ENCODE peak calls at places on chromosomes 6 and 20, in four cellular contexts. W is transverse colon, V is K562, I is suprapubic skin. H is an unnamed sample.

GRCh38 chr6:43980004-43980795 is 147.1 kb downstream of the MRPL14 start:
- DNase-seq in W (no peak), V (no peak), I (peak), H (no peak)

GRCh38 chr20:2005831-2006426 is 12.1 kb upstream of the PDYN start:
- DNase-seq in I (peak), W (peak), V (peak), H (peak)

GRCh38 chr6:95690328-95690727 is 113.0 kb downstream of the MANEA start:
- DNase-seq in W (no peak), I (no peak), V (no peak), H (no peak)

GRCh38 chr20:17622851-17623508 is 53.1 kb downstream of the DSTN start:
- DNase-seq in I (peak), W (no peak), V (no peak), H (peak)

GRCh38 chr20:14523090-14523489 is 185.7 kb upstream of the FLRT3 start:
- DNase-seq in V (no peak), W (no peak), I (no peak), H (no peak)

GRCh38 chr6:37261198-37261597 is 3.3 kb upstream of the TMEM217 start:
- DNase-seq in W (no peak), I (no peak), V (no peak), H (no peak)

GRCh38 chr6:129671442-129672344 is 38.3 kb downstream of the ARHGAP18 start:
- DNase-seq in I (no peak), W (peak), V (peak), H (peak)

GRCh38 chr6:162621246-162621645 is 106.3 kb downstream of the PRKN start:
- DNase-seq in I (no peak), W (no peak), V (no peak), H (no peak)

GRCh38 chr6:33991610-33992009 is 154.3 kb downstream of the GRM4 start:
- DNase-seq in V (no peak), W (no peak), I (no peak), H (no peak)

GRCh38 chr6:52736145-52736544 is 27.1 kb downstream of the GSTA2 start:
- DNase-seq in I (no peak), V (no peak), W (no peak), H (no peak)

GRCh38 chr20:32972181-32973076 is 31.8 kb downstream of the SUN5 start:
- DNase-seq in I (peak), W (peak), V (peak), H (peak)

GRCh38 chr6:3659748-3660147 is 91.8 kb downstream of the PXDC1 start:
- DNase-seq in I (no peak), V (no peak), W (no peak), H (no peak)

GRCh38 chr6:40879169-40879568 is 159.9 kb downstream of the UNC5CL start:
- DNase-seq in I (no peak), W (no peak), V (no peak), H (no peak)
- H3K27ac ChIP-seq in I (no peak), W (no peak), V (no peak), H (no peak)

DNA sequence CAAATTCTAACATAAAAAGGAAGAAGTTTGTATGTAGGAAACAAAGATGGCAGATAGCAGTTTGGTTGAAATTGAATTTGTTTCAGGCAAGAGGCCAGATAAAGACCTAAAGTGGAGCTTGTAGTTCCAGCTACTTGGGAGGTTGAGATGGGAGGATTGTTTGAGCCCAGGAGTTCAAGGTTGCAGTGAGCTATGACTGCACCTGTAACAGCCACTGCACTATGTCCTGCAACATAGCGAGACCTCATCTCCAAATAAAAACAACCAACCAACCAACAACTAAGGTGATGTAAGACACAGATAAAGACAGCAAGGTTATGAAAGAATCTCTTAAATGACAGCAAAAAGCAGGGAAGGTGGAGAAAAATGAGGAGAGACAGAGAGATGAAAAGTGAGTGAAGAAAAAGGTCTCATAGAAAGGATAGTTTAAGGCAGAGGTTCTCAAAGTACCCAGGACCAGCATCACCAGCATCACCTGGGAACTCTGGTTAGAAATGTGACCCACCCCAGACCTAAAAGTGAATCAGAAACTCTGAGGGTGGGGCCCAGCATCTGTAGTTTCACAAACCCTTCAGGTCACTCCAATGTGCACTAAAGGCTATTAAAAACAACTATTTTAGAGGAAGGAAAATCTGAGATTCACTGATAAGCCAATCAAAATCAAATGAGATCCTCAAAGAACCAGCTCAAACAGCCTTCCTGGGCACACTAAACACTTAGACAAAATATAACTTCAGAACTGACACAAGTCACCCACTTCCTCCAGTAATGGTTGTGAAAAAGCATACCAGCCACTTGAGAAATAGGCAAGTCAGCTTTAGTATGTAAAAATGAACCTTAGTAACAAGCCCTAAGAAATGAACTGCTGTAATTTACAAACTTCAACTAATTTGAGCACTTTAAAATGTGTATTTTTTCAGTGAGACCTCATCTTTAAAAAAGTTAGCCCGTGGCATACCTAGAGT is 57.6 kb downstream of the FAM184A start:
- DNase-seq in V (no peak), I (no peak), W (no peak), H (no peak)
- TF ChIP-seq POLR2AphosphoS5 in V (no peak), I (no peak), W (no peak), H (no peak)

GRCh38 chr6:152094276-152094675 is 286.8 kb downstream of the ESR1 start:
- DNase-seq in V (no peak), W (no peak), I (no peak), H (no peak)
- H3K27ac ChIP-seq in V (no peak), W (no peak), I (no peak), H (no peak)

GRCh38 chr20:61449057-61449456 is 197.0 kb downstream of the CDH4 start:
- DNase-seq in V (no peak), I (no peak), W (no peak), H (no peak)
- TF ChIP-seq POLR2AphosphoS5 in V (no peak), I (no peak), W (no peak), H (peak)

GRCh38 chr6:107504655-107505054 is 14.7 kb downstream of the SOBP start:
- DNase-seq in V (no peak), W (no peak), I (no peak), H (no peak)
- H3K27ac ChIP-seq in V (no peak), W (no peak), I (no peak), H (no peak)

DNA sequence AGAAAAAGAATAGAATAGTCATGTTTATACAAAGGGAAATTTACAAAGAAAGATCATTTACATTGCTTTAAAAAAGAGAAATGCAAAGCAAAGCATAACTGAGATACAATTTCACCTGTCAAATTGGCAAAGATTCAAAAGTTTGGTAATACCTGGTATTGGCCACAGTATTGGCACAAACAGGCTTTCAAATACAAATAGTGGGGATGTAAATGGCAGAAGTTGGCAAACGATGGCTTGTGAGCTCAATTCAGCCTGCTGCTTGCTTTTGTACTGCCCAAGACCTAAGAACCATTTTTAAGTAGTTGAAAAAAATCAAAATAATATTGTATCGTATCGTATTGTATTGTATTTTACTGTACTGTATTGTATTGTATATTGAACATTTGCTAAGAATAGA is 194.5 kb upstream of the JAG1 start:
- DNase-seq in V (no peak), I (no peak), W (no peak), H (no peak)
- TF ChIP-seq POLR2AphosphoS5 in V (no peak), I (no peak), W (no peak), H (no peak)

DNA sequence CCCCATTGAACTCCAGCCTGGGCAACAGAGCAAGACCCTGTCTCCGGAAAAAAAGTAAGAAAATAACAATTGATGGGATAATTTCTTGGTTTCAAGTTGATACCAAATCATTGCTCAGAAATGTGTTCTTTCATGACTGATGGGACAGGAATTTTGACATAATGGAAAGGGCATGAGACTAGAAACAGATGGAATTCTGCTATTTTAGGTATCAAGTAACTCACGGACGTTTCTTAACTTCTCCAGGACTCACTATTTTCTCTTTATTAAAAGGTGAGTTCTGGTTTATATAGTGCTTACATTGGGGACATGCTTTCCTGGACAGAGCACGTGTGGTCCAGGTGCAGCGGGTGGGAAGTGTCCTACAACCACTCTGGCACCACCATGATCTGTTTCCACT is 6.0 kb upstream of the DSP start:
- DNase-seq in I (no peak), W (no peak), V (no peak), H (no peak)
- H3K27ac ChIP-seq in I (no peak), W (no peak), V (no peak), H (no peak)

H was measured in spleen.